ENCODE peak calls at places on chromosome 21, in four cellular contexts. D is HepG2, Y is K562, I is GM12878. K is an unnamed sample.

GRCh38 chr21:42585881-42586280 is 67.5 kb upstream of the PDE9A start:
- DNase-seq in D (no peak), Y (no peak), I (no peak), K (no peak)

GRCh38 chr21:45581322-45581712 is 39.1 kb upstream of the SLC19A1 start:
- DNase-seq in D (no peak), Y (no peak), I (no peak), K (peak; percentile 21)

GRCh38 chr21:31509108-31510017 is 150.1 kb upstream of the SOD1 start:
- DNase-seq in D (peak; percentile 18), Y (peak; percentile 72), I (peak; percentile 41), K (no peak)

GRCh38 chr21:32702702-32703101 is 25.1 kb downstream of the SYNJ1 start:
- DNase-seq in D (no peak), Y (no peak), I (no peak), K (no peak)

GRCh38 chr21:19340303-19340702 is 936.7 kb upstream of the TMPRSS15 start:
- DNase-seq in D (no peak), Y (no peak), I (no peak), K (no peak)

GRCh38 chr21:14740692-14741091 is 194.6 kb upstream of the SAMSN1 start:
- DNase-seq in D (no peak), Y (no peak), I (no peak), K (no peak)

GRCh38 chr21:33899199-33899598 is 16.4 kb downstream of the ATP5PO start:
- DNase-seq in D (no peak), Y (no peak), I (no peak), K (no peak)

GRCh38 chr21:44778499-44778911 is 23.1 kb downstream of the UBE2G2 start:
- DNase-seq in D (peak; percentile 69), Y (no peak), I (no peak), K (no peak)

GRCh38 chr21:43868461-43868860 is 3.4 kb downstream of the AGPAT3 start:
- DNase-seq in D (no peak), Y (no peak), I (no peak), K (no peak)

GRCh38 chr21:31343030-31343510 is 991 bp downstream of the TIAM1 start:
- DNase-seq in D (no peak), Y (no peak), I (no peak), K (no peak)

GRCh38 chr21:15586752-15587436 is 142.9 kb upstream of the USP25 start:
- DNase-seq in D (no peak), Y (no peak), I (no peak), K (no peak)

GRCh38 chr21:45539046-45539795 is 3.0 kb downstream of the SLC19A1 start:
- DNase-seq in D (no peak), Y (no peak), I (no peak), K (no peak)

GRCh38 chr21:33025471-33026298 is at the start of gene OLIG2:
- DNase-seq in D (no peak), Y (peak; percentile 38), I (no peak), K (peak; percentile 49)

GRCh38 chr21:42836402-42836666 is 43.0 kb downstream of the WDR4 start:
- DNase-seq in D (no peak), Y (no peak), I (no peak), K (no peak)

GRCh38 chr21:16624468-16625102 is 888.3 kb upstream of the CXADR start:
- DNase-seq in D (no peak), Y (no peak), I (no peak), K (peak; percentile 58)

GRCh38 chr21:28675265-28676041 is 317.2 kb downstream of the LTN1 start:
- DNase-seq in D (no peak), Y (no peak), I (no peak), K (no peak)

GRCh38 chr21:30986966-30987365 is 51.3 kb downstream of the KRTAP19-8 start:
- DNase-seq in D (no peak), Y (no peak), I (no peak), K (no peak)

GRCh38 chr21:43311303-43311817 is 115.6 kb downstream of the SIK1 start:
- DNase-seq in D (peak; percentile 68), Y (no peak), I (no peak), K (no peak)

GRCh38 chr21:34604556-34604955 is 10.4 kb downstream of the RCAN1 start:
- DNase-seq in D (no peak), Y (no peak), I (no peak), K (no peak)

GRCh38 chr21:33033961-33034413 is 8.3 kb downstream of the OLIG2 start:
- DNase-seq in D (no peak), Y (no peak), I (no peak), K (no peak)

GRCh38 chr21:45551316-45551715 is 9.1 kb upstream of the SLC19A1 start:
- DNase-seq in D (no peak), Y (no peak), I (peak; percentile 35), K (no peak)

GRCh38 chr21:25845729-25846256 is 111.0 kb downstream of the GABPA start:
- DNase-seq in D (no peak), Y (no peak), I (no peak), K (no peak)

GRCh38 chr21:29378814-29379213 is 80.1 kb downstream of the BACH1 start:
- DNase-seq in D (no peak), Y (no peak), I (no peak), K (peak; percentile 53)

GRCh38 chr21:14959343-14959742 is 105.5 kb downstream of the NRIP1 start:
- DNase-seq in D (no peak), Y (no peak), I (no peak), K (no peak)

GRCh38 chr21:44907966-44908364 is 12.7 kb downstream of the ITGB2 start:
- DNase-seq in D (no peak), Y (peak; percentile 53), I (no peak), K (no peak)

GRCh38 chr21:42356036-42356435 is 5.2 kb upstream of the TFF2 start:
- DNase-seq in D (no peak), Y (no peak), I (no peak), K (no peak)

GRCh38 chr21:35812679-35813078 is 247.6 kb downstream of the SETD4 start:
- DNase-seq in D (no peak), Y (no peak), I (no peak), K (no peak)

GRCh38 chr21:35819134-35819533 is 241.2 kb downstream of the SETD4 start:
- DNase-seq in D (no peak), Y (no peak), I (no peak), K (no peak)

GRCh38 chr21:35811115-35811806 is 249.1 kb downstream of the SETD4 start:
- DNase-seq in D (no peak), Y (no peak), I (no peak), K (no peak)

GRCh38 chr21:35818597-35818996 is 241.7 kb downstream of the SETD4 start:
- DNase-seq in D (no peak), Y (no peak), I (no peak), K (no peak)

DNA sequence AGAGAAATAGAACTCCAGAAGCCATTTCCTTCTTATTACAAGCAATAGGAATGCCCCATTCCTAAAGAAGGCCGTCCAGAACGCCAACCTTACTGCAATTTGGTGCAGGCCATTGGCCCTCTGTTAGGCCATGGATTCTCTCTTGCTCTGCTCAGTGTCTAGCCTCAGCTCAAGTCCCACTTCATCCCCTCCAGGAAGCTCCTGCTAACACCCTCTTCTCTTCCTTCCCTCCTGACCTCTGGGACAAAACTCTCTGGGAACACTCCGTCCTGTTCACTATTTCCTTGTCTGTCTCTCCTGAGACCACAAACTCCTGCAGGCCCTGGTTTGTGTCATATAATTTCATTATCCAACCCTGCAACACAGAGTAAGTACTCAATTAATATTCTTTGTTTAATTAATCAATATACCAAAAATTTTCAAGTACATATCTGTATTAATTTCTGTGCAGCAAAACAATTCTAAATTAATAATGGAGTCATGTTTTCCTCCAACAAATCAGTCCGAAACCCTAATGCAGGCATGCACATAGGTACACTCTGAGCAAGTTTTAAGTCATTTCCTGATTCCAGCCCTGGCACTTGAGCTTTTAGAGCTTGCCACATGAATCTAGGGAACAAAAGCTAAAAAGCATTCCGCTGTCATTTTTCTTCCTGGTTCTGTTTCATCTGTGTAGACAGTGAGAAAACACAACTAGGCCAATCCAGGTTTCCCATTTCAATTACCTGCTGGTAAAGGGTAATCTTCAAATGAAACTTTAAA is 245.3 kb downstream of the SETD4 start:
- DNase-seq in D (no peak), Y (no peak), I (no peak), K (no peak)
- TF ChIP-seq FOXM1 in D (no peak), Y (no peak), I (no peak), K (no peak)

GRCh38 chr21:27525780-27526179 is 558.9 kb upstream of the ADAMTS5 start:
- DNase-seq in D (no peak), Y (no peak), I (no peak), K (no peak)

GRCh38 chr21:27528697-27529096 is 561.8 kb upstream of the ADAMTS5 start:
- DNase-seq in D (no peak), Y (no peak), I (no peak), K (no peak)

GRCh38 chr21:27532081-27532480 is 565.2 kb upstream of the ADAMTS5 start:
- DNase-seq in D (peak; percentile 41), Y (no peak), I (no peak), K (no peak)

GRCh38 chr21:27526451-27526850 is 559.6 kb upstream of the ADAMTS5 start:
- DNase-seq in D (no peak), Y (no peak), I (no peak), K (no peak)
- TF ChIP-seq RFX5 in D (no peak), Y (no peak), I (no peak), K (no peak)

GRCh38 chr21:38120984-38121855 is 135.6 kb upstream of the KCNJ15 start:
- DNase-seq in D (no peak), Y (peak; percentile 93), I (no peak), K (no peak)

GRCh38 chr21:38123626-38124025 is 133.2 kb upstream of the KCNJ15 start:
- DNase-seq in D (no peak), Y (no peak), I (no peak), K (no peak)

GRCh38 chr21:38121888-38122705 is 134.7 kb upstream of the KCNJ15 start:
- DNase-seq in D (no peak), Y (peak; percentile 38), I (no peak), K (no peak)

GRCh38 chr21:38129711-38130110 is 127.1 kb upstream of the KCNJ15 start:
- DNase-seq in D (no peak), Y (no peak), I (no peak), K (no peak)

GRCh38 chr21:38126677-38127271 is 130.0 kb upstream of the KCNJ15 start:
- DNase-seq in D (peak; percentile 35), Y (peak; percentile 75), I (no peak), K (peak; percentile 57)
- TF ChIP-seq FOXM1 in D (no peak), Y (no peak), I (no peak), K (no peak)

GRCh38 chr21:38944903-38945302 is 139.2 kb downstream of the ETS2 start:
- DNase-seq in D (no peak), Y (no peak), I (no peak), K (no peak)

GRCh38 chr21:38948981-38949380 is 143.3 kb downstream of the ETS2 start:
- DNase-seq in D (no peak), Y (no peak), I (no peak), K (no peak)

GRCh38 chr21:38948377-38948776 is 142.6 kb downstream of the ETS2 start:
- DNase-seq in D (no peak), Y (no peak), I (no peak), K (no peak)

GRCh38 chr21:38942617-38943245 is 137.0 kb downstream of the ETS2 start:
- DNase-seq in D (no peak), Y (no peak), I (no peak), K (no peak)

GRCh38 chr21:38945536-38946245 is 140.0 kb downstream of the ETS2 start:
- DNase-seq in D (no peak), Y (no peak), I (no peak), K (no peak)
- TF ChIP-seq RFX5 in D (no peak), Y (no peak), I (no peak), K (no peak)

K was measured in SK-N-SH.